ENCODE peak calls at places on chromosome 20, in four cellular contexts. V is GM06990, B is RCC 7860, E is ecto neural progenitor cell. D is an unnamed sample.

GRCh38 chr20:6641012-6641411 is 126.5 kb upstream of the BMP2 start:
- DNase-seq in V (no peak), B (no peak), E (no peak), D (no peak)

GRCh38 chr20:62149532-62150235 is 6.1 kb downstream of the SS18L1 start:
- DNase-seq in B (no peak), V (no peak), E (no peak), D (no peak)

GRCh38 chr20:16107172-16107870 is 465.9 kb downstream of the KIF16B start:
- DNase-seq in E (no peak), B (no peak), V (no peak), D (no peak)

GRCh38 chr20:5864873-5865582 is 85.3 kb downstream of the TRMT6 start:
- DNase-seq in E (no peak), V (no peak), B (no peak), D (no peak)

GRCh38 chr20:14902432-14903089 is 565.1 kb upstream of the FLRT3 start:
- DNase-seq in B (no peak), V (peak; percentile 48), E (no peak), D (no peak)

GRCh38 chr20:19952392-19952791 is 64.8 kb upstream of the NAA20 start:
- DNase-seq in E (no peak), B (no peak), V (no peak), D (no peak)

GRCh38 chr20:47529840-47530239 is 28.2 kb downstream of the NCOA3 start:
- DNase-seq in V (no peak), B (no peak), E (no peak), D (no peak)

GRCh38 chr20:45407067-45407745 is 883 bp upstream of the DBNDD2 start:
- DNase-seq in B (no peak), E (peak; percentile 64), V (no peak), D (no peak)

GRCh38 chr20:61391812-61392520 is 139.9 kb downstream of the CDH4 start:
- DNase-seq in E (no peak), B (no peak), V (no peak), D (no peak)

GRCh38 chr20:41072099-41072798 is 43.6 kb downstream of the TOP1 start:
- DNase-seq in B (peak; percentile 35), E (no peak), V (no peak), D (no peak)

GRCh38 chr20:14259691-14260090 is 77.7 kb downstream of the FLRT3 start:
- DNase-seq in E (no peak), B (no peak), V (no peak), D (no peak)

GRCh38 chr20:61814726-61815125 is 251.0 kb downstream of the TAF4 start:
- DNase-seq in V (no peak), E (no peak), B (no peak), D (no peak)

GRCh38 chr20:7822772-7823171 is 117.5 kb downstream of the HAO1 start:
- DNase-seq in E (no peak), V (no peak), B (no peak), D (no peak)

GRCh38 chr20:479487-479886 is 17.2 kb upstream of the TBC1D20 start:
- DNase-seq in B (no peak), E (no peak), V (no peak), D (no peak)